ENCODE peak calls at places on chromosomes 16 and 17, in four cellular contexts. S is OCI-LY7, T is SJSA1, H is left ventricle myocardium inferior. J is an unnamed sample.

GRCh38 chr17:32870027-32870670 is 6.8 kb downstream of the MYO1D start:
- DNase-seq in T (no peak), S (no peak), H (no peak), J (no peak)

GRCh38 chr16:57307365-57307764 is 22.9 kb upstream of the PLLP start:
- DNase-seq in H (no peak), T (no peak), S (no peak), J (no peak)

GRCh38 chr17:60039509-60040442 is 38.9 kb downstream of the HEATR6 start:
- DNase-seq in T (no peak), H (no peak), S (no peak), J (no peak)

GRCh38 chr16:10528635-10529034 is 51.8 kb downstream of the EMP2 start:
- DNase-seq in T (no peak), H (no peak), S (no peak), J (no peak)

GRCh38 chr16:71771571-71771970 is 37.1 kb downstream of the AP1G1 start:
- DNase-seq in T (no peak), S (no peak), H (no peak), J (no peak)

GRCh38 chr17:81476635-81477034 is 36.0 kb downstream of the ACTG1 start:
- DNase-seq in S (no peak), H (no peak), T (no peak), J (no peak)

GRCh38 chr16:11205065-11205699 is 50.8 kb downstream of the SOCS1 start:
- DNase-seq in T (no peak), S (no peak), H (no peak), J (no peak)

GRCh38 chr16:55021595-55022475 is 91.2 kb downstream of the IRX5 start:
- DNase-seq in H (no peak), T (no peak), S (no peak), J (no peak)

GRCh38 chr16:79772028-79772427 is 171.5 kb upstream of the MAF start:
- DNase-seq in H (no peak), T (no peak), S (no peak), J (no peak)

GRCh38 chr16:87417511-87417910 is 25.4 kb downstream of the MAP1LC3B start:
- DNase-seq in H (peak), T (no peak), S (no peak), J (no peak)

GRCh38 chr17:10019941-10020403 is 114.9 kb upstream of the RCVRN start:
- DNase-seq in H (no peak), T (no peak), S (no peak), J (no peak)

GRCh38 chr16:79437764-79438728 is 162.5 kb downstream of the MAF start:
- DNase-seq in S (no peak), T (no peak), H (peak), J (no peak)

GRCh38 chr17:45758544-45758943 is 25.6 kb upstream of the CRHR1 start:
- DNase-seq in T (no peak), S (no peak), H (no peak), J (no peak)

DNA sequence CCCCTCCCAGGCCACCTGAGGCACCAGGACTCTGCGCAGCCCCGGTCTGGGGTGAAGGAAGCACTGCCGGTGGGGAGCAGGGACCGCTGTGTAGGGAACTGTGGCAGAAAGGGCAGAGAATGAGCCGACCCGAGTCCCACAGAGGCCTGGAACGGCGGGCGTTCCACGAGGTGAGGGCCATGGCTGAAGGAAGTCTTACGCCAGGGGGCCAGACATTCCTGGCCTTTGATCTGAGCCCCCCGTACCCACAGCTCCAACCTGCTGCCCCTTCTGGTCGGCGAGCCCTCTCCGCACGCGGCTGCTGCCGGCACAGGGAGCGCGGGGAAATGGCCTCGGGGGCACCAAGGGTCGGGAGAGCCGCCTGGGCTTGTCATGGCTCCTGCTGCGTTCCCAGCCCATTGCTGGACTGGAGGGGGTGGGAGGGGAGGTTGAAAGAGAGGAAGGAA is 1.4 kb upstream of the WNT3 start:
- DNase-seq in H (no peak), S (no peak), T (no peak), J (no peak)
- H3K4me3 ChIP-seq in H (peak), S (no peak), T (no peak), J (no peak)

DNA sequence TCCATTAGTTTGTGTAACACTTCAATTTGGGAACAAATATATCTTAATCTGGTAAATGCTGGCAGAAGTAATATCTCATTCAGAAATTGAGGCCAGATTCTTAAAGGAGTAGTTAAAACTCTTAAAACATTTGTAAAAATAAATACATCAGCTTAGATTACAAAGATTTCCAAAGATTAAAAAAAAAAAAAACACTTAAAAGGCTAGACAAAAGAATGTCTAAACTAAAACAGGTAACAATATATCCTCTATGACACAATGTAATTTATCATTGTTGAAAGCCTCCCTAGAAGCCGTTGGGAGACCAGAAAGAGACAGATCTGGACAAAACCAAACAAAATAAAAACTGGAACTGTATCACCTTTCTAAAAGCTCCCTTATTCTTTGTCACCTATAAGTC is 3.5 kb downstream of the GPATCH8 start:
- DNase-seq in T (no peak), H (no peak), S (no peak), J (no peak)
- H3K4me3 ChIP-seq in T (no peak), H (no peak), S (peak), J (no peak)

DNA sequence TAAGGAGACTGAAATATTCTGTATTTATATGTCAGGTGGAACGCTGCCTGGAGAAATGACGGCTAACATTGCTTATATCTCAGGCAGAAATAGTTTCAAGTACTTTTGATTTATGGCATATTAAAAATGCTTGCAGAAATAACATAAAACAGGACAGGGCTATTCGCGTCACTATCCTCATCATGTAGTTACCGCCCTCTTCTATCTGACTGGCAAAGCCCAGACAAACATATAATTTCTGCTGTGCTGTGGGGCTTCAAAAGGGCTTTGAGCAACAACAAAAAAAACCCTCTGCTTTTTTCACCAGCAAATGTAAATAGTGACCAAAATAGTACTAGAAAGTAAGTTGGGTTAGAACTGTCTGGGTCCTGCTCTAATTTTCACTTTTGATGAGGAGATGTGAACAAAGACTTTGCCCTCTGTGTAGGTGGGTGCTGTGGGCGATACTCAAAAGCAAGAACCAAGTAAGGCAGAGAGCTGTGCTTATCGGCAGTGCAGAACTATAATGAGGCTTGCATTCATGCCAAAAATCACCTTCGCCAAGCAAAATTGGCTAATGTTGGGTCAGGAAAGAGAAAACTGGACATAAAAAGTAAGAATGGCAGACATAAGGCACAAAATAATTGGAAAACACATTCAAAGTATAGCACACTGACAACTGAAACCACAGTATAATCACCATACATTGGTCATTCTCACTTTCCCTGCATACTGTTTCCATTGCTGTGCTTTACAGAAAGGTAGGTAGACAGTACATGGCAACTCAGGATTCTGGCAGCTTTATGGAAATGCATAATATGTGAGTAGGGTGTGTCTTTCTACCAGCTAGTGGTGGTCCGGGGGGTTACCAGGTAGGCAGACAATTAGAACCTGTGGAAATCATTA is 151.2 kb upstream of the AXIN2 start:
- DNase-seq in H (no peak), S (no peak), T (no peak), J (no peak)
- H3K4me3 ChIP-seq in H (no peak), S (no peak), T (no peak), J (no peak)

GRCh38 chr17:63697341-63698286 is 2.3 kb downstream of the LIMD2 start:
- DNase-seq in T (peak), H (peak), S (peak), J (no peak)
- H3K4me3 ChIP-seq in T (no peak), H (peak), S (peak), J (no peak)

J was measured in AG04450.